ENCODE peak calls at places on chromosomes 7 and 10, in seven cellular contexts. N is GM10248, T is choroid plexus epithelial cell, C is endothelial cell, K is cardiac muscle cell, D is cardiac fibroblast, A is hepatocyte. G is an unnamed sample.

GRCh38 chr10:29257106-29257783 is 31.6 kb upstream of the LYZL1 start:
- DNase-seq in N (no peak), T (peak; percentile 99), C (no peak), K (peak; percentile 62), D (peak; percentile 93), A (peak; percentile 84), G (no peak)

GRCh38 chr7:21355406-21355874 is 72.4 kb upstream of the SP4 start:
- DNase-seq in N (peak; percentile 64), T (no peak), C (no peak), K (no peak), D (no peak), A (no peak), G (no peak)

GRCh38 chr10:43026039-43026973 is 50.6 kb upstream of the RET start:
- DNase-seq in N (no peak), T (no peak), C (no peak), K (peak; percentile 30), D (no peak), A (no peak), G (peak; percentile 54)

GRCh38 chr7:149620961-149621360 is 123.4 kb upstream of the ZNF746 start:
- DNase-seq in N (peak; percentile 55), T (no peak), C (no peak), K (no peak), D (no peak), A (no peak), G (no peak)

GRCh38 chr7:20642171-20642570 is 26.7 kb downstream of the ABCB5 start:
- DNase-seq in N (no peak), T (no peak), C (no peak), K (no peak), D (peak; percentile 35), A (no peak), G (no peak)

GRCh38 chr10:45532501-45532900 is 140.1 kb downstream of the ZFAND4 start:
- DNase-seq in N (no peak), T (peak; percentile 4), C (no peak), K (no peak), D (peak; percentile 10), A (no peak), G (no peak)

GRCh38 chr7:4684826-4685225 is 2.7 kb downstream of the FOXK1 start:
- DNase-seq in N (no peak), T (no peak), C (no peak), K (no peak), D (no peak), A (no peak), G (no peak)

GRCh38 chr7:116399808-116400207 is 99.7 kb upstream of the CAV2 start:
- DNase-seq in N (no peak), T (peak; percentile 53), C (no peak), K (no peak), D (peak; percentile 62), A (peak; percentile 8), G (no peak)

DNA sequence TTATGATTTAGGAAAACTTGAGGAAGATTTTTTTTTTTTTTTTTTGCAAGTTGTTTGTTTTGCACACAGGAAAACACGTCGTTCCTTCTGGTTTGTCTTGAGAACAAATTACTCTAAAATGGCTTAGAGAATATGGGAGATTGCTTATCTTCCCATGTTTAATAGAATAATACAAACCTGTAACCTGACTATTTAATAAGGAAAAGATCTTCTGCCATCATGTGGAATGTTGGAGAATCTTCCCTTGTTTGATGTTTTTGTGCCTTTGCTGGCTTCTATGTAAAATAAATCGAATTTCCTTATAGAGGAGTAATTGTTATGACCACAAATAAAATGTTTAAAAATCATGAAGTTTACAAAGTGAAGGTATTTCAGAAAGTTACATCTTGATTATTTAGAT is 818.8 kb downstream of the GATA3 start:
- DNase-seq in N (no peak), T (no peak), C (no peak), K (no peak), D (no peak), A (peak; percentile 7), G (no peak)
- TF ChIP-seq CTCF in N (no peak), T (no peak), C (no peak), K (no peak), D (no peak), A (peak; percentile 51), G (no peak)

GRCh38 chr7:42045961-42046360 is 191.0 kb downstream of the GLI3 start:
- DNase-seq in N (no peak), T (no peak), C (no peak), K (no peak), D (no peak), A (no peak), G (no peak)
- TF ChIP-seq CTCF in N (no peak), T (no peak), C (no peak), K (no peak), D (no peak), A (no peak), G (no peak)

GRCh38 chr10:89085153-89085552 is 94.6 kb downstream of the FAS start:
- DNase-seq in N (no peak), T (no peak), C (no peak), K (no peak), D (peak; percentile 66), A (no peak), G (no peak)
- TF ChIP-seq CTCF in N (no peak), T (no peak), C (no peak), K (no peak), D (no peak), A (no peak), G (no peak)

DNA sequence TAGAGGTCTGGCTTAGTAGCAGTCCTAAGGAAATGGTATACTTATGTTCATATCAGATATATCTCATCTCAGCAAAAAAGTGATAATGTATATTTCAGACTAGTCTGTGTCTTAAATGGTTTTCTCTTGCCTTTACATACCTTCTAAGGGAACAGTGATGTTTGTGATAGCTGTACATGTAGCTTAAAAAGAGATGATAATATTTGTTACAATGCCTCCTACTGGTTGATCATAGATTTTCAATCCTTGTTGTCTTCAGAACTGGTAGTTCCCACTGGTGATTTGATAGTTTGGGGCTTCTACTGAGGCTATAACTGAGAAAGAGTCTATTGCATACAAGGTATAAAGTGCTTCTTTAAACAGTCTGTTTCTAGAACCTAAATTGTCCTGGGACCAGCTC is 90.1 kb downstream of the BTRC start:
- DNase-seq in N (no peak), T (peak; percentile 54), C (no peak), K (no peak), D (peak; percentile 45), A (no peak), G (no peak)
- TF ChIP-seq CTCF in N (no peak), T (peak; percentile 50), C (peak; percentile 42), K (peak; percentile 36), D (peak; percentile 31), A (no peak), G (peak; percentile 26)

GRCh38 chr7:26854932-26855331 is 9.5 kb downstream of the SKAP2 start:
- DNase-seq in N (no peak), T (no peak), C (no peak), K (no peak), D (no peak), A (no peak), G (no peak)

GRCh38 chr7:26856481-26856880 is 7.9 kb downstream of the SKAP2 start:
- DNase-seq in N (no peak), T (no peak), C (no peak), K (no peak), D (no peak), A (no peak), G (no peak)

GRCh38 chr7:26857170-26857533 is 7.2 kb downstream of the SKAP2 start:
- DNase-seq in N (no peak), T (no peak), C (no peak), K (no peak), D (no peak), A (no peak), G (no peak)

GRCh38 chr7:26855421-26855820 is 9.0 kb downstream of the SKAP2 start:
- DNase-seq in N (no peak), T (no peak), C (no peak), K (no peak), D (no peak), A (no peak), G (no peak)

GRCh38 chr7:26853788-26854393 is 10.5 kb downstream of the SKAP2 start:
- DNase-seq in N (no peak), T (peak; percentile 64), C (no peak), K (peak; percentile 57), D (peak; percentile 63), A (peak; percentile 71), G (no peak)
- TF ChIP-seq CTCF in N (peak; percentile 30), T (peak; percentile 61), C (peak; percentile 48), K (peak; percentile 60), D (peak; percentile 52), A (peak; percentile 77), G (peak; percentile 69)

DNA sequence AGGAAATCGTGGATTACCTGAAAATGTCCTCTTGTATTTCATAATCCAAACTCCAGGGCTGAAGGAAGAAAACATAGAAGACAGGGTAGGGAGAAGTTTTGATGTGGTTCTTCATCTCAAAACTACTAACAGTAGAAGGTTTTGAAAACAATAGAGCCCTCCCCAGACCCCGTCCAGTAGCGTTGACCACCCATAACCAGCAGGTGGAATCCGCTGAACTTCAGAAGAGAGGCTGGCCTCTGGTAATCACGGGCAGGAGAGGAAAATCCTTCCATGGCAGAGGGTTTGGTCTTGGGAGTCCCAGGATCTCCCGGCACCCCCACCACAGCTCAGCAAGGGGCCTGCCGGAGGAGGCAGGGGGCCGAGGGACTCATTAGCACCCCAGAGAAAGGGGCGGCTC is 333.4 kb upstream of the RNF32 start:
- DNase-seq in N (no peak), T (no peak), C (no peak), K (no peak), D (no peak), A (no peak), G (no peak)
- TF ChIP-seq CTCF in N (no peak), T (no peak), C (no peak), K (no peak), D (no peak), A (no peak), G (no peak)

GRCh38 chr7:18356195-18356645 is 139.3 kb upstream of the HDAC9 start:
- DNase-seq in N (peak; percentile 31), T (peak; percentile 53), C (no peak), K (peak; percentile 28), D (peak; percentile 75), A (peak; percentile 23), G (no peak)
- TF ChIP-seq CTCF in N (peak; percentile 53), T (peak; percentile 58), C (peak; percentile 92), K (peak; percentile 68), D (peak; percentile 49), A (peak; percentile 62), G (peak; percentile 75)

GRCh38 chr10:76784076-76784475 is 853.5 kb downstream of the KCNMA1 start:
- DNase-seq in N (no peak), T (no peak), C (no peak), K (no peak), D (no peak), A (no peak), G (no peak)

GRCh38 chr10:76779821-76780281 is 857.8 kb downstream of the KCNMA1 start:
- DNase-seq in N (no peak), T (no peak), C (no peak), K (peak; percentile 17), D (no peak), A (peak; percentile 3), G (no peak)

GRCh38 chr10:76774987-76775603 is 862.5 kb downstream of the KCNMA1 start:
- DNase-seq in N (no peak), T (no peak), C (no peak), K (peak; percentile 80), D (no peak), A (no peak), G (no peak)

GRCh38 chr10:76779163-76779820 is 858.3 kb downstream of the KCNMA1 start:
- DNase-seq in N (no peak), T (peak; percentile 44), C (no peak), K (peak; percentile 15), D (peak; percentile 37), A (peak; percentile 40), G (no peak)
- TF ChIP-seq CTCF in N (no peak), T (peak; percentile 28), C (no peak), K (no peak), D (no peak), A (peak; percentile 19), G (peak; percentile 27)

GRCh38 chr7:12771378-12771877 is 84.0 kb downstream of the ARL4A start:
- DNase-seq in N (no peak), T (peak; percentile 25), C (no peak), K (no peak), D (no peak), A (no peak), G (no peak)
- TF ChIP-seq CTCF in N (no peak), T (no peak), C (no peak), K (no peak), D (no peak), A (no peak), G (no peak)

G was measured in progenitor cell of endocrine pancreas.